ENCODE peak calls at places on chromosomes 16 and 17, in ten cellular contexts. B is aorta; T is neuronal stem cell; I is cardiac muscle cell; J is brain microvascular endothelial cell; A is psoas muscle; H is SJSA1; D is astrocyte; Q is CD4-positive, CD25-positive, alpha-beta regulatory T cell; G is mesendoderm. Z is an unnamed sample.

GRCh38 chr16:4743217-4743897 is 9.0 kb downstream of the DNAAF8 start:
- DNase-seq in A (peak), J (no peak), H (no peak), G (no peak), I (no peak), Q (no peak), D (no peak), T (no peak), B (no peak), Z (no peak)

GRCh38 chr16:10947211-10947787 is 2.9 kb downstream of the CLEC16A start:
- DNase-seq in D (no peak), B (no peak), Q (no peak), A (no peak), T (no peak), J (no peak), H (no peak), I (no peak), G (no peak), Z (no peak)

GRCh38 chr16:35605921-35606320 is 2146.5 kb downstream of the TP53TG3F start:
- DNase-seq in I (no peak), A (no peak), J (no peak), H (no peak), B (no peak), G (no peak), T (no peak), Q (no peak), D (no peak), Z (no peak)

GRCh38 chr16:2474877-2475412 is at the start of gene TBC1D24:
- DNase-seq in A (peak), I (peak), T (peak), H (peak), J (peak), Q (peak), G (peak), B (peak), D (peak), Z (peak)

GRCh38 chr16:4317471-4318170 is 1.8 kb downstream of the GLIS2 start:
- DNase-seq in J (no peak), D (peak), B (no peak), I (peak), A (peak), G (no peak), Q (no peak), T (peak), H (no peak), Z (no peak)

GRCh38 chr17:17702821-17703607 is 21.8 kb downstream of the RAI1 start:
- DNase-seq in D (no peak), H (no peak), Q (no peak), A (no peak), G (peak), B (no peak), I (no peak), T (no peak), J (no peak), Z (no peak)

GRCh38 chr17:44842748-44843147 is 4.9 kb upstream of the HIGD1B start:
- DNase-seq in J (no peak), Q (no peak), D (no peak), H (no peak), B (peak), T (no peak), A (no peak), I (no peak), G (peak), Z (no peak)

GRCh38 chr17:52147872-52148271 is 10.6 kb downstream of the CA10 start:
- DNase-seq in T (no peak), G (no peak), H (peak), D (peak), J (no peak), B (no peak), A (no peak), I (no peak), Q (no peak), Z (no peak)

GRCh38 chr16:30418350-30419181 is 11.2 kb downstream of the ZNF771 start:
- DNase-seq in T (no peak), Q (no peak), H (no peak), J (no peak), G (no peak), B (no peak), I (no peak), D (no peak), A (no peak), Z (no peak)

GRCh38 chr16:31357324-31358156 is 2.6 kb downstream of the ITGAX start:
- DNase-seq in I (no peak), T (no peak), D (no peak), G (no peak), B (peak), A (peak), Q (peak), J (no peak), H (no peak), Z (no peak)

GRCh38 chr17:79949646-79950292 is 85.9 kb downstream of the TBC1D16 start:
- DNase-seq in I (no peak), B (peak), J (no peak), D (no peak), G (peak), Q (no peak), A (peak), T (peak), H (no peak), Z (no peak)

GRCh38 chr16:17351471-17352045 is 119.2 kb downstream of the XYLT1 start:
- DNase-seq in J (no peak), A (no peak), D (no peak), B (no peak), Q (no peak), H (peak), T (no peak), I (no peak), G (no peak), Z (no peak)

GRCh38 chr17:64679710-64680216 is 17.7 kb upstream of the SMURF2 start:
- DNase-seq in J (peak), D (peak), A (peak), G (peak), H (peak), T (no peak), B (no peak), I (peak), Q (no peak), Z (no peak)

GRCh38 chr17:6507535-6507934 is 48.8 kb downstream of the PITPNM3 start:
- DNase-seq in J (peak), G (no peak), T (no peak), Q (no peak), B (peak), D (peak), A (no peak), H (peak), I (peak), Z (no peak)

GRCh38 chr17:29068828-29069227 is 25.9 kb downstream of the PIPOX start:
- DNase-seq in H (no peak), Q (no peak), J (no peak), A (no peak), G (no peak), I (peak), T (no peak), D (no peak), B (no peak), Z (no peak)

GRCh38 chr17:20191066-20191465 is 181.9 kb downstream of the SPECC1 start:
- DNase-seq in D (peak), G (no peak), B (no peak), T (no peak), H (peak), A (no peak), Q (no peak), J (peak), I (peak), Z (no peak)

GRCh38 chr17:6079155-6079554 is 9.0 kb downstream of the WSCD1 start:
- DNase-seq in B (no peak), H (no peak), A (no peak), I (no peak), T (no peak), J (no peak), D (no peak), Q (no peak), G (no peak), Z (no peak)

GRCh38 chr16:67173808-67174705 is 3.7 kb downstream of the NOL3 start:
- DNase-seq in J (peak), Q (peak), H (peak), G (peak), T (no peak), I (peak), B (peak), D (peak), A (peak), Z (peak)

GRCh38 chr16:84184775-84185174 is 2.1 kb downstream of the TAF1C start:
- DNase-seq in G (no peak), Q (no peak), A (no peak), I (no peak), H (no peak), B (no peak), D (no peak), J (no peak), T (no peak), Z (no peak)

GRCh38 chr17:16013943-16014407 is 14.4 kb downstream of the TTC19 start:
- DNase-seq in Q (no peak), D (peak), A (no peak), T (no peak), J (peak), G (peak), H (peak), I (peak), B (no peak), Z (no peak)

GRCh38 chr17:226773-227580 is 45.5 kb upstream of the DOC2B start:
- DNase-seq in I (peak), T (no peak), Q (no peak), H (no peak), D (no peak), A (peak), B (peak), J (no peak), G (peak), Z (no peak)

GRCh38 chr17:10757067-10757466 is 27.2 kb upstream of the TMEM220 start:
- DNase-seq in Q (no peak), B (no peak), A (no peak), G (no peak), D (no peak), J (no peak), H (no peak), I (no peak), T (no peak), Z (no peak)

GRCh38 chr16:27401768-27402568 is at the start of gene IL21R:
- DNase-seq in J (peak), Q (peak), T (no peak), G (no peak), B (peak), H (peak), D (peak), I (peak), A (peak), Z (peak)

GRCh38 chr17:41530062-41531048 is 2.2 kb upstream of the KRT19 start:
- DNase-seq in T (no peak), H (peak), I (peak), G (peak), J (peak), D (peak), A (no peak), Q (no peak), B (no peak), Z (no peak)

GRCh38 chr17:78383725-78384471 is 5.4 kb downstream of the PGS1 start:
- DNase-seq in H (peak), I (peak), B (peak), G (no peak), T (no peak), D (peak), Q (peak), J (peak), A (peak), Z (no peak)

GRCh38 chr16:471353-472198 is 46.1 kb downstream of the RAB11FIP3 start:
- DNase-seq in G (peak), D (peak), Q (no peak), H (no peak), J (no peak), T (peak), A (peak), I (no peak), B (no peak), Z (no peak)

GRCh38 chr16:67115649-67116048 is 5.9 kb downstream of the PHAF1 start:
- DNase-seq in G (no peak), D (peak), J (peak), H (peak), I (peak), B (peak), Q (no peak), A (no peak), T (no peak), Z (no peak)

GRCh38 chr17:64773836-64774761 is 112.0 kb upstream of the SMURF2 start:
- DNase-seq in D (peak), B (no peak), T (no peak), G (peak), I (peak), A (peak), J (peak), H (peak), Q (no peak), Z (no peak)

GRCh38 chr16:67088551-67088950 is 21.2 kb upstream of the PHAF1 start:
- DNase-seq in A (no peak), T (no peak), J (no peak), D (no peak), H (peak), I (no peak), G (no peak), B (no peak), Q (no peak), Z (no peak)

GRCh38 chr17:70947636-70948565 is 778.6 kb downstream of the KCNJ2 start:
- DNase-seq in J (no peak), D (no peak), I (no peak), Q (no peak), B (no peak), H (no peak), G (no peak), T (no peak), A (no peak), Z (no peak)

DNA sequence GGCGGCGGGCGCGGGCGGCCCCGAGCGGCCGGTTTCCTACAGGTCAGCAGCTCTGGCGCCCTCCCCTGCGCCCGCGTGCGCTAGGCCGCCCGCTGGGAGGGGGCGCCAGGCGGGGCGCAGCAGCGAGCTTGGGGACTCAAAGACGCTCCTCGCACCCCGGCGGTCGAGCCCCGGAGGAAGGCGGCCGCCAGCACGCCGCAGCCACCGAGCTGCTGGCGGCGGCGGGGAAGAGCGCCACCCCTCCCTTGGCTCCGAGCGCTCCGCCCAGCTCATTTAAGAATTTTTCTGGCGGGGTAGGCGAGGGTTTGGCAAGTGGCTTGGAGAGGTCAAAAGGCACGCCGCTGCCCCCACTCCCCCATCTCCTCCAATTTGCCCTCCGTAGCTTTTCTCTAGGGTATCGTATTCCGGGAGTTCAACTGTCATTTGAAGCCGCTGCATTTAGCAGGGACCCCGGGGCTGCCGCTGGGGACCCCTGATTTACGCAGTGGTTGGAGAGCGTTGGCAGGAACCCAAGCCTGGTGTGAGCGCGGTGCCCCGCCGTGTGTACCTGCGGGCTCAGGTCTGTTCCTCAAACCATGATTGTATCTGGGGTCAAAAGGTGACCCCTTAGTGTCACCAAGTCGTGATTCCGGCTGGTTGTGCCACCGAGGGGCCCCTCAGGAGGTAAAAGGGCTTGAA is 59.5 kb upstream of the GSE1 start:
- DNase-seq in D (peak), J (no peak), G (peak), Q (peak), H (peak), I (peak), B (peak), A (peak), T (peak), Z (peak)
- H3K27ac ChIP-seq in D (peak), J (peak), G (peak), Q (peak), H (peak), I (peak), B (peak), A (peak), T (peak), Z (peak)

GRCh38 chr16:58426095-58426494 is 33.8 kb downstream of the GINS3 start:
- DNase-seq in H (no peak), I (no peak), T (no peak), A (peak), G (no peak), D (no peak), Q (peak), J (no peak), B (no peak), Z (no peak)
- H3K27ac ChIP-seq in H (no peak), I (no peak), T (no peak), A (no peak), G (no peak), D (no peak), Q (no peak), J (no peak), B (no peak), Z (no peak)

GRCh38 chr17:57467801-57468200 is 211.5 kb downstream of the MSI2 start:
- DNase-seq in I (no peak), A (no peak), T (no peak), J (no peak), Q (no peak), D (no peak), B (no peak), G (no peak), H (no peak), Z (no peak)
- H3K27ac ChIP-seq in I (no peak), A (no peak), T (no peak), J (no peak), Q (no peak), D (no peak), B (no peak), G (no peak), H (no peak), Z (no peak)

GRCh38 chr17:4849011-4849536 is 15.9 kb downstream of the MINK1 start:
- DNase-seq in H (no peak), G (peak), J (no peak), T (no peak), Q (no peak), D (no peak), B (no peak), I (no peak), A (no peak), Z (no peak)
- H3K27ac ChIP-seq in H (no peak), G (no peak), J (no peak), T (no peak), Q (no peak), D (no peak), B (no peak), I (no peak), A (no peak), Z (no peak)

GRCh38 chr16:71547168-71547567 is 20.9 kb downstream of the CHST4 start:
- DNase-seq in Q (no peak), H (no peak), T (no peak), I (no peak), G (no peak), D (no peak), J (no peak), B (no peak), A (no peak), Z (no peak)
- H3K27ac ChIP-seq in Q (no peak), H (no peak), T (no peak), I (no peak), G (no peak), D (no peak), J (no peak), B (no peak), A (no peak), Z (no peak)

DNA sequence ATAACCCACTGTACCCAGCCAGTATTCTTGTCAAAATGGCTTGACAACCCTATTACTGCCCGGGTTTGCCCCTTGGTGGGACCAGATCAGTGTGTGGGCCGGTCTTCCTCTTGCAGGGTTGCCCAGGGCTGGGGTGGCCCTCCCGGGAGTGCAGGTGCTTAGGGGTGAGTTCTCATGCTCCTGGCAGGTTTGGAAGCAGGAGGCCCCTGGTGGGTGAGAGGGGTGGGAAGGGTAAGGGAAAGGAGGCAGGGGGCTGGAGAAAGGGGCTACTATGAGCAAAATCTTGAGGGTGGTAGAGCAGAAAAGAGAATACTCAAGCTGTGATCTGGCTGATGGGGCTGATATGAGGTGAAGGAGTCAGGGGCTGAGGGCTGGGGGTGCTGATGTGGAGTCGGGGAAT is 6.5 kb downstream of the CD300A start:
- DNase-seq in G (no peak), Q (no peak), A (no peak), T (no peak), H (no peak), I (no peak), B (no peak), J (no peak), D (no peak), Z (no peak)
- H3K27ac ChIP-seq in G (no peak), Q (no peak), A (no peak), T (no peak), H (no peak), I (no peak), B (no peak), J (no peak), D (no peak), Z (no peak)

DNA sequence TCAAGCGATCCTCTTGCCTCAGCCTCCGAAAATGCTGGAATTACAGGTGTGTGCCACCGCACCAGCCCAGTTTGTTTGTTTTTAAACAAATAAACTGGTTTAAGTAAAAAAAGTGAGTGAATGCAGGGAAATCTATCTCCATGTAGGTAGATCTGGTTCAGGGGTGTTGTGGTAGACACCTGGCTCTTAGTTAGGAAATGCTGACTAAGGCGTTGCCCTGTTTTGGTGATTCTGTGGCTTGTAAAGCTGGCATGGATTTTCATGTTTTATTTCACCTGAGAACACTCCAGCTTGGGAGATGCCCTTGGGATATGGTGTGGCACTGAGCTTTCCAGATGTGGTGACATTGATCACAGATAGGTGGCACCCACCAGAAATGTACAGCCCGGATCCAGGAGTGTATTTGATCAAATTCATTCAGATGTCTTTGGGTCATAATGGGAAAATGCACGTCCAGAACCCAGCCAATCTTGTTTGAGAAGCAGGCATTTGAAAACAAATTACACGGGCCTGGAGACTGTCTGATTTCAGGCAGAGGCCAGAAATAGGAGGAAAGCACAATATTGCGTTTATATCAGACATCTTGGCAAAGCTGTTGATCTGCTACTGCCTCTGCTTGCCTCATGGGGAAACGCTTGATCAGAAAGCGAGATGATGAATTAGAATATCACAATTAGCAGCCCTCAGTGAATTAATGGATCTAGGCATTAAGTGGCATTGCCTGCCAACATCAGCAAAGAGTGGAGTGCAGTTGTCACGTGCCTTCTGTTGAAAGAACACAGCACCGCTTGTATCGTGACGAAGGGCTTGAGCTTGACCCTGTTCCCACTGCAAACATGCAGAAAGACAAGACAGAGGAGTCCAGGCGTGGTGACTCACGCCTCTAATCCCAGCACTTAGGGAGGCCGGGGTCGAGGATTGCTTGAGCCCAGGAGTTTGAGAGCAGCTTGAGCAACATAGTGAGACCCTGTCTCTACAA is 7.3 kb upstream of the IL34 start:
- DNase-seq in H (peak), A (no peak), Q (no peak), T (no peak), J (peak), B (no peak), D (peak), G (peak), I (peak), Z (no peak)
- H3K27ac ChIP-seq in H (no peak), A (no peak), Q (no peak), T (no peak), J (peak), B (peak), D (no peak), G (no peak), I (no peak), Z (no peak)

DNA sequence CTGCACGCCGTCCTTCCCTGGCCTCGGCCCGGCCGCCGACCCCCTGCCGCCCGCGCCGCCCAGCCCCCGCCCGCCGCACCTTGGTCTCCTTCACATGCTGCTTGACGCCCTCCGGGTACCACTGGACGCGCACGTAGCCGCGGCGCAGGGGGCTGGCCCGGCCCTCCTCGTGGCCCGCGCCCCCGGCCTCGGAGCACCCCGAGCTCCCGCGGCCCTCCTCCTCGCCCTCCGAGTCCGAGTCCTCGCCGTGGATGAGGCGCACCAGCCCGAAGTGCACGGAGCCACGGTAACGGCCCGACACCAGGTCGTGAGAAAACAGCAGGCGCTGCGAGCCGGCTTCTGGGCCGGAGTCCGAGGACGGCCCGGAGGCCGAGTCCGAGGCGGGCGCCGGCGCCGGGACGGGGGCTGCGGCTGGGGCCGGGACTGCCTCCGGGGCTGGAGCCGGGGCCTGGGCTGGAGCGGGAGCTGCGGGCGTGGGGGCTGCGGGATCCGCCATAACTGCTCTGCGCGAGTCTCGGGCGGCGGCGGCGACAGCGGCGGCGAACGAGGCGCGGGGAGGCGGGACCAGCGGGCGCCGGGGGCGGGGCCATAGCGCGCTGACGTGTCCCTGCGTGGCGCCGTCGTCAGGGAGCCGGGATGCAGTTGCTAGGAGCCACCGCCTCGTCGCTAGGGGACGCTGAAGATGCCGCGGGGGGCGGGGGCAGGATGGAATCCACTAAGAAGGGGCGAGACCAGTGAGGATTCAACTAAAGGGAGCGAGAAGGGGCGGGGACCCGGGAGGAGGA is at the start of gene UBE2O:
- DNase-seq in J (peak), D (peak), G (peak), A (peak), B (peak), Q (peak), T (peak), H (peak), I (peak), Z (peak)
- H3K27ac ChIP-seq in J (peak), D (peak), G (peak), A (peak), B (no peak), Q (peak), T (no peak), H (peak), I (peak), Z (peak)

Z was measured in CD8-positive, alpha-beta T cell.